ENCODE peak calls at places on chromosomes 5 and 9, in six cellular contexts. B is activated T-helper 1 cell treated with anti-CD3 and anti-CD28 coated beads, Interleukin-2, amount 50 U/mL, for 16 hours; N is B cell; T is NAMALWA; Z is NCI-H460; J is BE2C. O is an unnamed sample.

GRCh38 chr9:131395027-131395744 is 1.3 kb downstream of the PRRC2B start:
- DNase-seq in B (peak), T (peak), N (peak), Z (no peak), J (no peak), O (no peak)

GRCh38 chr9:78280982-78281668 is 15.8 kb upstream of the PSAT1 start:
- DNase-seq in J (peak), N (no peak), B (no peak), T (no peak), Z (no peak), O (no peak)

GRCh38 chr5:176735383-176736265 is 74.7 kb upstream of the UNC5A start:
- DNase-seq in T (no peak), N (no peak), B (no peak), J (peak), Z (no peak), O (no peak)

GRCh38 chr9:100285601-100286000 is 67.1 kb downstream of the TEX10 start:
- DNase-seq in N (no peak), B (no peak), J (no peak), T (no peak), Z (no peak), O (no peak)

GRCh38 chr9:113966394-113966793 is 90.3 kb downstream of the ZNF618 start:
- DNase-seq in T (no peak), N (no peak), J (no peak), Z (no peak), B (no peak), O (no peak)

GRCh38 chr5:169548315-169548714 is 35.3 kb upstream of the SPDL1 start:
- DNase-seq in B (no peak), T (peak), N (no peak), Z (no peak), J (peak), O (no peak)

GRCh38 chr5:136082390-136083193 is 50.1 kb upstream of the SMAD5 start:
- DNase-seq in J (peak), B (peak), T (peak), N (peak), Z (peak), O (peak)

GRCh38 chr5:77638763-77639451 is 394 bp upstream of the OTP start:
- DNase-seq in T (no peak), Z (no peak), B (no peak), J (peak), N (no peak), O (no peak)

GRCh38 chr5:173714551-173715428 is 98.3 kb upstream of the BOD1 start:
- DNase-seq in J (no peak), T (no peak), N (no peak), Z (peak), B (no peak), O (no peak)

GRCh38 chr5:176620333-176620981 is 9.9 kb downstream of the SNCB start:
- DNase-seq in N (no peak), B (no peak), J (no peak), Z (no peak), T (no peak), O (no peak)

GRCh38 chr5:61941637-61942036 is 364.4 kb upstream of the KIF2A start:
- DNase-seq in B (no peak), N (no peak), J (no peak), Z (no peak), T (no peak), O (no peak)

GRCh38 chr5:59187772-59188347 is 605.0 kb downstream of the RAB3C start:
- DNase-seq in J (no peak), B (no peak), N (no peak), Z (no peak), T (peak), O (no peak)

GRCh38 chr9:99118782-99119466 is 14.0 kb downstream of the TGFBR1 start:
- DNase-seq in T (peak), Z (no peak), J (no peak), N (peak), B (no peak), O (no peak)

GRCh38 chr9:19642256-19642655 is 146.6 kb downstream of the SLC24A2 start:
- DNase-seq in J (no peak), B (no peak), T (no peak), Z (no peak), N (no peak), O (no peak)

GRCh38 chr9:110114888-110115259 is 93.1 kb downstream of the C9orf152 start:
- DNase-seq in Z (no peak), J (no peak), N (no peak), B (no peak), T (no peak), O (no peak)

GRCh38 chr5:108661590-108662219 is 86.0 kb upstream of the FER start:
- DNase-seq in T (no peak), Z (peak), J (no peak), N (no peak), B (no peak), O (no peak)

GRCh38 chr9:115250646-115251045 is 132.7 kb upstream of the TNC start:
- DNase-seq in N (no peak), B (no peak), J (no peak), Z (no peak), T (no peak), O (no peak)

GRCh38 chr5:142747034-142747433 is 23.1 kb upstream of the ARHGAP26 start:
- DNase-seq in J (no peak), N (no peak), B (no peak), Z (no peak), T (no peak), O (no peak)

GRCh38 chr5:157456301-157456700 is 3.7 kb upstream of the NIPAL4 start:
- DNase-seq in J (no peak), T (no peak), B (no peak), N (no peak), Z (no peak), O (peak)

GRCh38 chr5:82635561-82636288 is 357.6 kb upstream of the RPS23 start:
- DNase-seq in J (no peak), T (no peak), B (no peak), N (no peak), Z (no peak), O (peak)

GRCh38 chr9:87776481-87777373 is 50.8 kb downstream of the CTSL start:
- DNase-seq in Z (no peak), J (no peak), B (no peak), N (no peak), T (no peak), O (no peak)

GRCh38 chr5:14270212-14270702 is 127.1 kb downstream of the TRIO start:
- DNase-seq in J (peak), N (peak), T (peak), Z (peak), B (no peak), O (peak)

GRCh38 chr9:136533775-136534157 is 12.1 kb downstream of the NOTCH1 start:
- DNase-seq in N (no peak), B (peak), Z (no peak), J (no peak), T (no peak), O (no peak)

GRCh38 chr5:1402611-1403255 is 42.5 kb downstream of the SLC6A3 start:
- DNase-seq in J (no peak), T (no peak), Z (no peak), N (no peak), B (no peak), O (no peak)

GRCh38 chr5:61572959-61573358 is 240.9 kb downstream of the ZSWIM6 start:
- DNase-seq in Z (no peak), J (no peak), N (no peak), T (no peak), B (no peak), O (no peak)

GRCh38 chr5:96875805-96876291 is 452 bp upstream of the ERAP2 start:
- DNase-seq in J (no peak), B (no peak), Z (peak), T (peak), N (no peak), O (no peak)

GRCh38 chr5:139641116-139642080 is 6.8 kb upstream of the CXXC5 start:
- DNase-seq in B (no peak), T (no peak), N (no peak), J (no peak), Z (no peak), O (no peak)

GRCh38 chr5:159971931-159972461 is 36.9 kb upstream of the TTC1 start:
- DNase-seq in T (no peak), N (peak), J (no peak), Z (no peak), B (no peak), O (no peak)

GRCh38 chr5:100790951-100791350 is 112.1 kb downstream of the ST8SIA4 start:
- DNase-seq in Z (no peak), B (no peak), N (no peak), J (no peak), T (no peak), O (peak)

O was measured in COLO829.